ENCODE peak calls at places on chromosome 1, in seven cellular contexts. One of them, this sample, is unnamed.

GRCh38 chr1:8661185-8662110 is 156.0 kb downstream of the RERE start:
- DNase-seq in C1 segment of cervical spinal cord: no peak
- DNase-seq in hepatic stellate cell: no peak
- DNase-seq in aorta: no peak
- DNase-seq in sciatic nerve: peak
- DNase-seq in LoVo: peak
- DNase-seq in MM.1S: no peak
- DNase-seq in this sample: no peak

GRCh38 chr1:226736001-226736907 is 2.8 kb downstream of the ITPKB start:
- DNase-seq in C1 segment of cervical spinal cord: no peak
- DNase-seq in hepatic stellate cell: no peak
- DNase-seq in aorta: peak
- DNase-seq in sciatic nerve: no peak
- DNase-seq in LoVo: no peak
- DNase-seq in MM.1S: no peak
- DNase-seq in this sample: peak

GRCh38 chr1:20654104-20654690 is 7.0 kb downstream of the DDOST start:
- DNase-seq in C1 segment of cervical spinal cord: no peak
- DNase-seq in hepatic stellate cell: no peak
- DNase-seq in aorta: no peak
- DNase-seq in sciatic nerve: no peak
- DNase-seq in LoVo: no peak
- DNase-seq in MM.1S: no peak
- DNase-seq in this sample: peak

GRCh38 chr1:101311146-101311892 is 74.5 kb downstream of the S1PR1 start:
- DNase-seq in C1 segment of cervical spinal cord: no peak
- DNase-seq in hepatic stellate cell: no peak
- DNase-seq in aorta: no peak
- DNase-seq in sciatic nerve: no peak
- DNase-seq in LoVo: no peak
- DNase-seq in MM.1S: no peak
- DNase-seq in this sample: no peak

GRCh38 chr1:188006354-188006753 is 1177.6 kb downstream of the PLA2G4A start:
- DNase-seq in C1 segment of cervical spinal cord: no peak
- DNase-seq in hepatic stellate cell: no peak
- DNase-seq in aorta: no peak
- DNase-seq in sciatic nerve: no peak
- DNase-seq in LoVo: no peak
- DNase-seq in MM.1S: no peak
- DNase-seq in this sample: no peak

GRCh38 chr1:117897551-117897950 is 31.9 kb downstream of the GDAP2 start:
- DNase-seq in C1 segment of cervical spinal cord: no peak
- DNase-seq in hepatic stellate cell: no peak
- DNase-seq in aorta: no peak
- DNase-seq in sciatic nerve: no peak
- DNase-seq in LoVo: no peak
- DNase-seq in MM.1S: no peak
- DNase-seq in this sample: no peak

GRCh38 chr1:202155478-202156021 is 4.9 kb downstream of the PTPN7 start:
- DNase-seq in C1 segment of cervical spinal cord: no peak
- DNase-seq in hepatic stellate cell: no peak
- DNase-seq in aorta: peak
- DNase-seq in sciatic nerve: no peak
- DNase-seq in LoVo: peak
- DNase-seq in MM.1S: no peak
- DNase-seq in this sample: no peak

GRCh38 chr1:113812661-113813135 is 422 bp upstream of the RSBN1 start:
- DNase-seq in C1 segment of cervical spinal cord: no peak
- DNase-seq in hepatic stellate cell: no peak
- DNase-seq in aorta: no peak
- DNase-seq in sciatic nerve: no peak
- DNase-seq in LoVo: no peak
- DNase-seq in MM.1S: no peak
- DNase-seq in this sample: no peak

GRCh38 chr1:41315482-41315823 is 45.8 kb upstream of the FOXO6 start:
- DNase-seq in C1 segment of cervical spinal cord: no peak
- DNase-seq in hepatic stellate cell: no peak
- DNase-seq in aorta: no peak
- DNase-seq in sciatic nerve: no peak
- DNase-seq in LoVo: no peak
- DNase-seq in MM.1S: no peak
- DNase-seq in this sample: no peak

GRCh38 chr1:160674415-160674814 is 27.6 kb upstream of the SLAMF1 start:
- DNase-seq in C1 segment of cervical spinal cord: no peak
- DNase-seq in hepatic stellate cell: no peak
- DNase-seq in aorta: no peak
- DNase-seq in sciatic nerve: no peak
- DNase-seq in LoVo: no peak
- DNase-seq in MM.1S: peak
- DNase-seq in this sample: no peak